ENCODE peak calls at places on chromosomes 6 and 20, in four cellular contexts. B, Y, U and T are unnamed samples.

GRCh38 chr6:15021074-15021473 is 224.8 kb upstream of the JARID2 start:
- DNase-seq in B (no peak), Y (no peak), U (no peak), T (no peak)

GRCh38 chr6:93176070-93176469 is 243.3 kb downstream of the EPHA7 start:
- DNase-seq in B (no peak), Y (no peak), U (no peak), T (no peak)

GRCh38 chr20:53870426-53871199 is 199.8 kb downstream of the BCAS1 start:
- DNase-seq in B (no peak), Y (no peak), U (no peak), T (no peak)

GRCh38 chr20:3398681-3399252 is 8.7 kb downstream of the DNAAF9 start:
- DNase-seq in B (no peak), Y (peak; percentile 13), U (no peak), T (peak; percentile 46)

GRCh38 chr6:28511628-28512300 is 3.8 kb downstream of the GPX6 start:
- DNase-seq in B (no peak), Y (no peak), U (no peak), T (no peak)

GRCh38 chr6:168419569-168419968 is 21.4 kb upstream of the SMOC2 start:
- DNase-seq in B (no peak), Y (no peak), U (no peak), T (no peak)

GRCh38 chr6:37489697-37490336 is 9.9 kb downstream of the CCDC167 start:
- DNase-seq in B (no peak), Y (no peak), U (no peak), T (no peak)

GRCh38 chr6:142821860-142822259 is 123.1 kb downstream of the HIVEP2 start:
- DNase-seq in B (no peak), Y (no peak), U (peak; percentile 75), T (peak; percentile 37)

GRCh38 chr6:165817771-165818170 is 154.7 kb upstream of the PDE10A start:
- DNase-seq in B (no peak), Y (no peak), U (no peak), T (no peak)

GRCh38 chr20:32585519-32586127 is 490 bp upstream of the NOL4L start:
- DNase-seq in B (no peak), Y (no peak), U (no peak), T (no peak)

DNA sequence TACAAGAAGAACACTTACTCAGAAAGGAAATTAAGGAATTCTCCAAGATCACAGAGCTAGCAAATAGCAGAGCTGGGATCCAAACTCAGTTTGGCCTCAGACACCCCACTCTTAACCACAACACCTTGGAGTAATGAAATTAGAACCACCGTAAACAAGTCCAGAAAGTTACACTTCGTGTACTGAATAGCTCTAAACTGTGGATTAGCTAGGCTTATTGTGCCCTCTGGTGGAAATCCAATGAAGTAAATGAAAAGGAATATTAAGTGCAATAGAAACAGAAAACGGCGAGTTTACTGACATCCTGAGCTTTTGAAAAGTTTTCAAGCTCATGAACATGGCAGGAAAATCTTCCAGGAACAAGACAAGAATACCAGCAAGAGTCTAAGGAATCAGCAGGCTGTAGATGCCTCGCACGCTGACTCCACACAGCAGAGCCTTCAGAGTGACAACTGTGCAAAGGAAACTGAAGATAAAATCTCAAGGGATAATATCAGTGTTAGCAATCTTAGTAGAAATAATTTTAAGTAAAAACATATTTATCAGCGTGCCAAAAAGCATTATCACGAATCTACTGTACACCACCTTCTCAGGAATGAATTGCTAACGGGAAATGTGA is 34.6 kb downstream of the FBXO5 start:
- DNase-seq in B (no peak), Y (peak; percentile 47), U (no peak), T (peak; percentile 48)
- H3K4me3 ChIP-seq in B (peak overlapping the region; percentile 9), Y (no peak overlapping the region), U (no peak overlapping the region), T (peak overlapping the region; percentile 19)

GRCh38 chr20:56843386-56843785 is 214.3 kb downstream of the TFAP2C start:
- DNase-seq in B (peak; percentile 78), Y (no peak), U (no peak), T (no peak)

GRCh38 chr20:56841346-56841908 is 212.3 kb downstream of the TFAP2C start:
- DNase-seq in B (no peak), Y (no peak), U (no peak), T (no peak)

GRCh38 chr20:56842086-56842485 is 213.0 kb downstream of the TFAP2C start:
- DNase-seq in B (no peak), Y (no peak), U (no peak), T (no peak)

GRCh38 chr20:56845546-56846081 is 216.5 kb downstream of the TFAP2C start:
- DNase-seq in B (no peak), Y (no peak), U (no peak), T (no peak)

DNA sequence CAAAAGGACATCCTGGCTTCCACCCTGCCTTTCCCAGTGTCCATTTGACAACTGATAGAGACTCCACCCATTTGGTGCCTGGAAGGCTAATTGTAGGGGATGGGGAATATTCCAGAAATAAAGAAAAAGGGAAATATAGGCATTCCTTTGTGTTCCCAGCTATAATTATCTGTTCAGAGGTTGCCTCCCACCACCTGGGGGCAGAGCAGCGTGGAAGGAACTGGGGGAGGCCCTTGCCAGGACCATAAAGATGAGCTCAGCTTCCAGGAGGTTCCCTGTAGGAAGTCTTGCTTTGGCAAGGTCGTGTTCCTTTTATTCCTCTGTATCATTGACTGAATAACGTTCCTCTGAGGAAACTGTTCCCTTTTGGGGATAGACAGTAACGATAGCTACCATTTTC is 214.7 kb downstream of the TFAP2C start:
- DNase-seq in B (no peak), Y (no peak), U (no peak), T (no peak)
- TF ChIP-seq CTCF in B (no peak), Y (no peak), U (no peak), T (no peak)

GRCh38 chr6:17281497-17282481 is 628 bp downstream of the RBM24 start:
- DNase-seq in B (no peak), Y (no peak), U (no peak), T (peak; percentile 50)

GRCh38 chr6:17278289-17279061 is 2.7 kb upstream of the RBM24 start:
- DNase-seq in B (no peak), Y (peak; percentile 71), U (no peak), T (peak; percentile 88)

GRCh38 chr6:17280552-17281090 is 540 bp upstream of the RBM24 start:
- DNase-seq in B (peak; percentile 50), Y (no peak), U (peak; percentile 59), T (peak; percentile 37)

GRCh38 chr6:17281100-17281496 is at the start of gene RBM24:
- DNase-seq in B (peak; percentile 70), Y (peak; percentile 38), U (peak; percentile 73), T (peak; percentile 81)

DNA sequence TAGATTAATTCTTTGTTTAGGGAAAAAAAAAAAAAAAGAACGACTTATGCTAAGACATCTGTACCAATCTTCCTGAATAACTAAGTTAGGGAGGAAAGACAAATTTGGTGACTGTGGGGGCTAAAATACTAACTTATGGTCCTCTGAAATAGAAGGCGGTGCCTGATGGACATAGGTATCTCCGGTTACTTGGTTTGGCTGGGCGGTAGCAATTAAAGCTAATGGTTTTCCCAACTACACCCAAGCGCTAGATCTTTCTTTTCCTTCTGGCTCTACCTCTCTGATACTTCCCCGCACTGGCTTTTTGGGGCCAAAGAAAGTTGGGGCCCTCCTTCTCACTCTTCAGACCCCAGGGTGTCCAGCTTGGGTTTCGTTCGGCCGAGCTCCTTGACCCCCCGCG is 1.0 kb upstream of the RBM24 start:
- DNase-seq in B (no peak), Y (no peak), U (no peak), T (no peak)
- H3K4me3 ChIP-seq in B (no peak overlapping the region), Y (no peak overlapping the region), U (no peak overlapping the region), T (peak overlapping the region; percentile 92)

GRCh38 chr20:13423472-13424173 is 202.5 kb downstream of the ISM1 start:
- DNase-seq in B (no peak), Y (peak; percentile 23), U (no peak), T (no peak)
- TF ChIP-seq CTCF in B (no peak), Y (no peak), U (no peak), T (no peak)

DNA sequence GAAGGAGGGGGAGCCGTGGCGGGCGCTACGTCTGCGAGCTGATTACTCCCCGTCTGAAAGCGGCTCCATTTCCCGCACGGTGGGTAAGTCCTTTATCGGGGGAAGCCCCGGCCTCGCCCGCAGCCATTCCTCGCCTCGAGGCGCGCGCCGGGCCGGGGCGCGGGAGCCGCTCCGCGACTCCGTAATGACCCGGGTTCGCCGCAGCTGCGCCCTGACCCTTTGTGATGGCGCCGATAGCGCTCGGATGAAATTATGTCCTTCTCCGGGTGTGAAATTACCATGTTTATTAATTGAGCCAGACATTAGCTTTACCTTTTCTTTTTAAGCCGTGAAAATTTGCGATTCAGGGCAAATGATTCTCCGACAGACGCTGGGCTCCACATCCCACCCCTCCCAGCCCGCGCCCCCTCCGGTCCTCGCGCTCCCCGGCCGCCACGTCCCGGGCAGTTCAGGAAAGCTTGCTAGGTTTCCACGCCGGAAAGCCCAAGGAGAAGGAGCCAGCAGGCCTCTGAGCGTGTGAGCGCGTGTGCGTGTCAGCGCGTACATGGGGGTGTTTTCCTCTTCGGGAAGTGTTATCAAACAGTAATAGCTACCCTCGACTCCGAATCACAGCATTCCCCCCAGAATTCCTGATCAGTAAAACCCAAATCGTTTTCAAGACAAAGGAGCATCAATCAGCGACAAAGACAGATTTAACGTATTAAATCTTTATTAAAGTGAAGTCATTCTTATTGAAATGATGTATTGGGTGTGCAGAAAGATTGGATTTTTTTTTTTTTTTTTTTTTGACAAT is 30.0 kb downstream of the TFAP2A start:
- DNase-seq in B (no peak), Y (no peak), U (no peak), T (no peak)
- H3K4me3 ChIP-seq in B (no peak overlapping the region), Y (peak overlapping the region; percentile 17), U (no peak overlapping the region), T (no peak overlapping the region)

DNA sequence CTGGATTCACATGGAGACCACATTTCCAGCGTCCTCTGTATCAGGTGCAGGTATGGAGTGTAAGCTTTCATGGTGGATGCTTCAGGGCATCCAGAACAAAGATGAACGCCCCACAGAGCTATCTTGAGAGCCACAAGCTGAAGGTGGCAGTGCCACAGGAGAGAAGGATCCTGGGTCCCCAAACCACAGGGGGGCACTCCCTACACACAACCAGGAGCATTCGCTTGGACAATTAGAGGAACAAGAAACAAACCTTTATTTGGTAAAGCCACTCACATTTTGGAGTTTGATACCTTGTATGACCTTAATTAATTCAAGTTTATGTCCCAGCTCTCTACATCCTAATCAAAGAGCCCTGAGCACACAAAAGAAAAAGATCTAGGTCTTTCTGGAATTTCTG is 406.3 kb downstream of the PREX1 start:
- DNase-seq in B (no peak), Y (no peak), U (no peak), T (no peak)
- TF ChIP-seq CTCF in B (no peak), Y (no peak), U (no peak), T (no peak)